ENCODE peak calls at places on chromosomes 11 and 22, in nine cellular contexts. B is hypothalamus; E is progenitor cell of endocrine pancreas; M is astrocyte of the hippocampus; K is activated naive CD8-positive, alpha-beta T cell treated with anti-CD3 and anti-CD28 coated beads for 36 hours; O is stimulated activated CD4-positive, alpha-beta T cell treated with anti-CD3 and anti-CD28 coated beads, TNF-alpha, amount 100 ng/mL, for 1 hour; G is stimulated activated CD8-positive, alpha-beta memory T cell treated with anti-CD3 and anti-CD28 coated beads, Interleukin-15, amount 100 ng/mL, for 24 hours; W is IMR-90; J is AG08395. X is an unnamed sample.

GRCh38 chr11:69655479-69656394 is 14.8 kb downstream of the CCND1 start:
- DNase-seq in B (no peak), E (no peak), M (peak), K (no peak), O (no peak), G (no peak), W (peak), J (no peak), X (no peak)

GRCh38 chr11:102479733-102480132 is 27.2 kb upstream of the TMEM123 start:
- DNase-seq in B (no peak), E (no peak), M (no peak), K (no peak), O (no peak), G (no peak), W (no peak), J (no peak), X (no peak)

GRCh38 chr11:37712246-37712645 is 1114.2 kb upstream of the RAG2 start:
- DNase-seq in B (no peak), E (no peak), M (peak), K (no peak), O (no peak), G (no peak), W (peak), J (no peak), X (no peak)

GRCh38 chr11:121372671-121373429 is 79.3 kb upstream of the SORL1 start:
- DNase-seq in B (no peak), E (no peak), M (no peak), K (no peak), O (no peak), G (no peak), W (no peak), J (no peak), X (peak)

GRCh38 chr22:46390652-46391301 is 55.3 kb downstream of the TRMU start:
- DNase-seq in B (no peak), E (no peak), M (peak), K (no peak), O (no peak), G (no peak), W (peak), J (peak), X (no peak)

GRCh38 chr22:19479358-19480172 is at the start of gene CDC45:
- DNase-seq in B (peak), E (peak), M (peak), K (peak), O (peak), G (peak), W (peak), J (peak), X (peak)

GRCh38 chr22:49678137-49678841 is 149.4 kb downstream of the BRD1 start:
- DNase-seq in B (no peak), E (no peak), M (no peak), K (no peak), O (no peak), G (no peak), W (no peak), J (no peak), X (no peak)

GRCh38 chr22:28547132-28547842 is 132.4 kb downstream of the TTC28 start:
- DNase-seq in B (no peak), E (no peak), M (peak), K (no peak), O (no peak), G (no peak), W (peak), J (peak), X (no peak)

GRCh38 chr11:64093233-64094039 is 57.7 kb downstream of the FLRT1 start:
- DNase-seq in B (no peak), E (no peak), M (no peak), K (no peak), O (no peak), G (no peak), W (no peak), J (no peak), X (no peak)

GRCh38 chr11:125998267-125998666 is 52.4 kb downstream of the VSIG10L2 start:
- DNase-seq in B (no peak), E (no peak), M (no peak), K (no peak), O (no peak), G (no peak), W (no peak), J (no peak), X (no peak)

GRCh38 chr11:16902182-16902581 is 112.0 kb downstream of the PLEKHA7 start:
- DNase-seq in B (no peak), E (no peak), M (no peak), K (peak), O (no peak), G (no peak), W (peak), J (no peak), X (peak)

GRCh38 chr11:68282141-68282860 is 10.5 kb upstream of the C11orf24 start:
- DNase-seq in B (no peak), E (no peak), M (no peak), K (peak), O (no peak), G (no peak), W (no peak), J (no peak), X (peak)

GRCh38 chr22:44389926-44390925 is 77.5 kb upstream of the SHISAL1 start:
- DNase-seq in B (no peak), E (no peak), M (no peak), K (no peak), O (no peak), G (no peak), W (no peak), J (no peak), X (no peak)

GRCh38 chr11:19744130-19744529 is 31.5 kb downstream of the NAV2 start:
- DNase-seq in B (no peak), E (no peak), M (no peak), K (no peak), O (no peak), G (no peak), W (no peak), J (no peak), X (no peak)

GRCh38 chr11:15565846-15566245 is 451.1 kb downstream of the INSC start:
- DNase-seq in B (no peak), E (no peak), M (no peak), K (no peak), O (no peak), G (no peak), W (no peak), J (no peak), X (no peak)